ENCODE peak calls at places on chromosomes 3 and 15, in eight cellular contexts. Q is brain microvascular endothelial cell, R is AG09309, E is astrocyte, B is cardiac fibroblast, W is astrocyte of the spinal cord, G is sigmoid colon, C is AG10803. Y is an unnamed sample.

GRCh38 chr15:57031082-57031481 is 112.6 kb downstream of the TCF12 start:
- DNase-seq in Q (no peak), R (no peak), E (no peak), B (no peak), W (no peak), G (no peak), C (no peak), Y (no peak)

GRCh38 chr3:123431658-123432323 is 17.1 kb downstream of the ADCY5 start:
- DNase-seq in Q (no peak), R (no peak), E (peak; percentile 1), B (no peak), W (no peak), G (no peak), C (no peak), Y (no peak)

GRCh38 chr15:41631880-41632279 is 28.3 kb upstream of the MGA start:
- DNase-seq in Q (no peak), R (no peak), E (no peak), B (no peak), W (no peak), G (no peak), C (no peak), Y (no peak)

GRCh38 chr15:75338661-75339240 is 2.9 kb downstream of the COMMD4 start:
- DNase-seq in Q (no peak), R (no peak), E (no peak), B (no peak), W (no peak), G (peak; percentile 46), C (no peak), Y (no peak)

GRCh38 chr3:157142315-157142714 is 17.6 kb downstream of the CCNL1 start:
- DNase-seq in Q (no peak), R (no peak), E (no peak), B (no peak), W (no peak), G (no peak), C (no peak), Y (no peak)

GRCh38 chr15:93041159-93041547 is 47.9 kb downstream of the RGMA start:
- DNase-seq in Q (no peak), R (no peak), E (no peak), B (no peak), W (no peak), G (no peak), C (no peak), Y (no peak)

GRCh38 chr3:22372292-22372949 is 621.4 kb upstream of the ZNF385D start:
- DNase-seq in Q (no peak), R (no peak), E (no peak), B (peak; percentile 5), W (no peak), G (no peak), C (no peak), Y (no peak)

GRCh38 chr3:22361465-22361864 is 610.5 kb upstream of the ZNF385D start:
- DNase-seq in Q (no peak), R (no peak), E (peak; percentile 4), B (peak; percentile 39), W (peak; percentile 7), G (no peak), C (peak; percentile 3), Y (peak; percentile 7)

GRCh38 chr3:41418961-41419691 is 219.8 kb downstream of the CTNNB1 start:
- DNase-seq in Q (peak; percentile 84), R (no peak), E (peak; percentile 56), B (peak; percentile 72), W (peak; percentile 97), G (no peak), C (peak; percentile 1), Y (peak; percentile 28)

GRCh38 chr3:41364736-41365135 is 165.4 kb downstream of the CTNNB1 start:
- DNase-seq in Q (no peak), R (no peak), E (peak; percentile 29), B (no peak), W (no peak), G (no peak), C (no peak), Y (no peak)

GRCh38 chr3:43288850-43289249 is 2.5 kb downstream of the SNRK start:
- DNase-seq in Q (no peak), R (no peak), E (no peak), B (no peak), W (no peak), G (no peak), C (no peak), Y (no peak)

GRCh38 chr3:54198556-54198955 is 76.2 kb downstream of the CACNA2D3 start:
- DNase-seq in Q (no peak), R (no peak), E (no peak), B (no peak), W (no peak), G (no peak), C (no peak), Y (no peak)

GRCh38 chr3:185283374-185283935 is 29.6 kb upstream of the EHHADH start:
- DNase-seq in Q (no peak), R (no peak), E (peak; percentile 45), B (peak; percentile 22), W (peak; percentile 7), G (no peak), C (no peak), Y (peak; percentile 48)

GRCh38 chr3:113111308-113111707 is 100.0 kb upstream of the BOC start:
- DNase-seq in Q (peak; percentile 7), R (no peak), E (peak; percentile 32), B (no peak), W (no peak), G (no peak), C (no peak), Y (no peak)

GRCh38 chr3:184349563-184350470 is 11.6 kb downstream of the CLCN2 start:
- DNase-seq in Q (no peak), R (no peak), E (no peak), B (no peak), W (no peak), G (no peak), C (no peak), Y (no peak)

GRCh38 chr3:56130036-56130435 is 338.2 kb downstream of the ERC2 start:
- DNase-seq in Q (no peak), R (no peak), E (no peak), B (no peak), W (no peak), G (no peak), C (no peak), Y (no peak)

GRCh38 chr3:195931582-195932273 is 23.4 kb upstream of the TNK2 start:
- DNase-seq in Q (no peak), R (no peak), E (no peak), B (no peak), W (no peak), G (peak; percentile 45), C (no peak), Y (no peak)

GRCh38 chr15:27438403-27439375 is 467.7 kb downstream of the GABRG3 start:
- DNase-seq in Q (no peak), R (no peak), E (peak; percentile 16), B (no peak), W (peak; percentile 60), G (no peak), C (no peak), Y (peak; percentile 52)

GRCh38 chr3:174072675-174073074 is 675.1 kb downstream of the NLGN1 start:
- DNase-seq in Q (no peak), R (no peak), E (no peak), B (no peak), W (no peak), G (no peak), C (no peak), Y (no peak)
- TF ChIP-seq CTCF in Q (no peak), R (no peak), E (no peak), B (no peak), W (no peak), G (no peak), C (no peak), Y (no peak)

GRCh38 chr3:14179795-14180194 is 1.2 kb downstream of the LSM3 start:
- DNase-seq in Q (no peak), R (no peak), E (no peak), B (no peak), W (no peak), G (no peak), C (no peak), Y (no peak)
- H3K4me3 ChIP-seq in Q (no peak overlapping the region), R (no peak overlapping the region), E (peak overlapping the region; percentile 98), B (no peak overlapping the region), W (no peak overlapping the region), G (no peak overlapping the region), C (no peak overlapping the region), Y (no peak overlapping the region)

GRCh38 chr15:94370197-94370987 is 139.0 kb downstream of the MCTP2 start:
- DNase-seq in Q (no peak), R (no peak), E (peak; percentile 0), B (no peak), W (peak; percentile 3), G (no peak), C (no peak), Y (no peak)

GRCh38 chr15:94381384-94381783 is 150.0 kb downstream of the MCTP2 start:
- DNase-seq in Q (no peak), R (no peak), E (no peak), B (no peak), W (no peak), G (no peak), C (no peak), Y (no peak)

GRCh38 chr15:94380798-94381197 is 149.4 kb downstream of the MCTP2 start:
- DNase-seq in Q (no peak), R (no peak), E (no peak), B (no peak), W (no peak), G (no peak), C (no peak), Y (no peak)

GRCh38 chr15:94375997-94376396 is 144.6 kb downstream of the MCTP2 start:
- DNase-seq in Q (no peak), R (no peak), E (no peak), B (no peak), W (no peak), G (no peak), C (no peak), Y (no peak)
- TF ChIP-seq CTCF in Q (no peak), R (peak; percentile 3), E (no peak), B (no peak), W (no peak), G (no peak), C (no peak), Y (no peak)

GRCh38 chr15:78070049-78070698 is 7.3 kb downstream of the TBC1D2B start:
- DNase-seq in Q (no peak), R (no peak), E (no peak), B (no peak), W (no peak), G (peak; percentile 65), C (no peak), Y (no peak)

GRCh38 chr15:78067328-78068241 is 9.9 kb downstream of the TBC1D2B start:
- DNase-seq in Q (no peak), R (no peak), E (peak; percentile 39), B (no peak), W (no peak), G (peak; percentile 61), C (peak; percentile 47), Y (no peak)

GRCh38 chr15:78069630-78070029 is 7.9 kb downstream of the TBC1D2B start:
- DNase-seq in Q (no peak), R (no peak), E (no peak), B (no peak), W (no peak), G (no peak), C (no peak), Y (no peak)

GRCh38 chr15:78071378-78071777 is 6.1 kb downstream of the TBC1D2B start:
- DNase-seq in Q (no peak), R (no peak), E (no peak), B (no peak), W (no peak), G (no peak), C (no peak), Y (no peak)

DNA sequence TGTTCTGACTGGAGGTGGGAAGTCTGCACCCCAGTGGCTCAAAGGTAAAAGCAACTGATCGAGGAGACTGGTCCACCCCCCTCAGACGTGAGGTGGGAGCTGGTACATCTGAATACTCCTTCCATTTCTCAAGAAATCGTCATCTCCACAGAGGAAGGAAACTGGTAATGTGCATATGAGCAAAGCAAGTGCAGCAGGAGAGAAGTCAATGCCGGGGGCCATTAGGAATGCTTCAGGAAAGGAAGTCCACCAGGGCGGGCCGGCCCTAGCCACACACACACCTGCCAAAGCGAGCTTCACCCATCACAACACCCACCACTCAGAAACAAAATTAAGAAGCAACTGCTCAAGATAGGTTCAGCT is 8.5 kb downstream of the TBC1D2B start:
- DNase-seq in Q (no peak), R (no peak), E (no peak), B (no peak), W (no peak), G (peak; percentile 46), C (no peak), Y (no peak)
- H3K4me3 ChIP-seq in Q (no peak overlapping the region), R (no peak overlapping the region), E (no peak overlapping the region), B (no peak overlapping the region), W (no peak overlapping the region), G (no peak overlapping the region), C (no peak overlapping the region), Y (no peak overlapping the region)

Y was measured in fibroblast of pulmonary artery.